ENCODE peak calls at places on chromosomes 11 and 22, in six cellular contexts. One of them, this sample, is unnamed.

GRCh38 chr11:93921695-93922468 is 71.5 kb upstream of the VSTM5 start:
- DNase-seq in activated naive CD4-positive, alpha-beta T cell treated with anti-CD3 and anti-CD28 coated beads, Interleukin-2, amount 10 ng/mL, durations not matched to agents 7 days and 5 days: peak
- DNase-seq in fibroblast of pulmonary artery: peak
- DNase-seq in COLO829: peak
- DNase-seq in LHCN-M2: peak
- DNase-seq in activated CD4-positive, alpha-beta T cell treated with anti-CD3 and anti-CD28 coated beads, Interleukin-2, amount 50 U/mL, for 4 hours: no peak
- DNase-seq in this sample: peak

GRCh38 chr22:49534386-49534785 is 293.3 kb downstream of the BRD1 start:
- DNase-seq in activated naive CD4-positive, alpha-beta T cell treated with anti-CD3 and anti-CD28 coated beads, Interleukin-2, amount 10 ng/mL, durations not matched to agents 7 days and 5 days: no peak
- DNase-seq in fibroblast of pulmonary artery: no peak
- DNase-seq in COLO829: no peak
- DNase-seq in LHCN-M2: no peak
- DNase-seq in activated CD4-positive, alpha-beta T cell treated with anti-CD3 and anti-CD28 coated beads, Interleukin-2, amount 50 U/mL, for 4 hours: no peak
- DNase-seq in this sample: no peak

GRCh38 chr11:22337571-22338464 is at the start of gene SLC17A6:
- DNase-seq in activated naive CD4-positive, alpha-beta T cell treated with anti-CD3 and anti-CD28 coated beads, Interleukin-2, amount 10 ng/mL, durations not matched to agents 7 days and 5 days: peak
- DNase-seq in fibroblast of pulmonary artery: peak
- DNase-seq in COLO829: peak
- DNase-seq in LHCN-M2: peak
- DNase-seq in activated CD4-positive, alpha-beta T cell treated with anti-CD3 and anti-CD28 coated beads, Interleukin-2, amount 50 U/mL, for 4 hours: no peak
- DNase-seq in this sample: peak

GRCh38 chr22:23922921-23923320 is 28.7 kb downstream of the MIF start:
- DNase-seq in activated naive CD4-positive, alpha-beta T cell treated with anti-CD3 and anti-CD28 coated beads, Interleukin-2, amount 10 ng/mL, durations not matched to agents 7 days and 5 days: no peak
- DNase-seq in fibroblast of pulmonary artery: no peak
- DNase-seq in COLO829: no peak
- DNase-seq in LHCN-M2: no peak
- DNase-seq in activated CD4-positive, alpha-beta T cell treated with anti-CD3 and anti-CD28 coated beads, Interleukin-2, amount 50 U/mL, for 4 hours: no peak
- DNase-seq in this sample: no peak

GRCh38 chr11:69151811-69152210 is 3.9 kb upstream of the SMIM38 start:
- DNase-seq in activated naive CD4-positive, alpha-beta T cell treated with anti-CD3 and anti-CD28 coated beads, Interleukin-2, amount 10 ng/mL, durations not matched to agents 7 days and 5 days: no peak
- DNase-seq in fibroblast of pulmonary artery: peak
- DNase-seq in COLO829: no peak
- DNase-seq in LHCN-M2: no peak
- DNase-seq in activated CD4-positive, alpha-beta T cell treated with anti-CD3 and anti-CD28 coated beads, Interleukin-2, amount 50 U/mL, for 4 hours: no peak
- DNase-seq in this sample: no peak

GRCh38 chr22:17698948-17699347 is 60.4 kb downstream of the BCL2L13 start:
- DNase-seq in activated naive CD4-positive, alpha-beta T cell treated with anti-CD3 and anti-CD28 coated beads, Interleukin-2, amount 10 ng/mL, durations not matched to agents 7 days and 5 days: no peak
- DNase-seq in fibroblast of pulmonary artery: no peak
- DNase-seq in COLO829: no peak
- DNase-seq in LHCN-M2: no peak
- DNase-seq in activated CD4-positive, alpha-beta T cell treated with anti-CD3 and anti-CD28 coated beads, Interleukin-2, amount 50 U/mL, for 4 hours: no peak
- DNase-seq in this sample: no peak

GRCh38 chr11:69964247-69964643 is 113.9 kb upstream of the ANO1 start:
- DNase-seq in activated naive CD4-positive, alpha-beta T cell treated with anti-CD3 and anti-CD28 coated beads, Interleukin-2, amount 10 ng/mL, durations not matched to agents 7 days and 5 days: no peak
- DNase-seq in fibroblast of pulmonary artery: no peak
- DNase-seq in COLO829: no peak
- DNase-seq in LHCN-M2: no peak
- DNase-seq in activated CD4-positive, alpha-beta T cell treated with anti-CD3 and anti-CD28 coated beads, Interleukin-2, amount 50 U/mL, for 4 hours: no peak
- DNase-seq in this sample: no peak

GRCh38 chr22:20750461-20751184 is 23.3 kb upstream of the SERPIND1 start:
- DNase-seq in activated naive CD4-positive, alpha-beta T cell treated with anti-CD3 and anti-CD28 coated beads, Interleukin-2, amount 10 ng/mL, durations not matched to agents 7 days and 5 days: no peak
- DNase-seq in fibroblast of pulmonary artery: peak
- DNase-seq in COLO829: peak
- DNase-seq in LHCN-M2: peak
- DNase-seq in activated CD4-positive, alpha-beta T cell treated with anti-CD3 and anti-CD28 coated beads, Interleukin-2, amount 50 U/mL, for 4 hours: no peak
- DNase-seq in this sample: peak